ENCODE peak calls at places on chromosomes 2 and 18, in eight cellular contexts. P, C, M, L, U, Z, J and B are unnamed samples.

GRCh38 chr2:100856732-100857131 is 36.8 kb downstream of the NPAS2 start:
- DNase-seq in P (no peak), C (no peak), M (no peak), L (no peak), U (no peak), Z (no peak), J (no peak), B (no peak)

GRCh38 chr2:88834376-88834775 is 142.9 kb downstream of the RPIA start:
- DNase-seq in P (no peak), C (no peak), M (no peak), L (no peak), U (no peak), Z (no peak), J (no peak), B (no peak)

GRCh38 chr18:741931-742512 is 29.6 kb upstream of the ENOSF1 start:
- DNase-seq in P (peak; percentile 2), C (no peak), M (peak; percentile 30), L (peak; percentile 53), U (peak; percentile 68), Z (peak; percentile 58), J (no peak), B (no peak)

GRCh38 chr2:27356056-27356381 is 545 bp downstream of the GTF3C2 start:
- DNase-seq in P (peak; percentile 41), C (peak; percentile 53), M (peak; percentile 29), L (peak; percentile 54), U (peak; percentile 65), Z (no peak), J (peak; percentile 74), B (no peak)

GRCh38 chr2:65708129-65708528 is 275.7 kb upstream of the SPRED2 start:
- DNase-seq in P (no peak), C (no peak), M (no peak), L (peak; percentile 21), U (no peak), Z (no peak), J (no peak), B (no peak)

GRCh38 chr18:22300665-22301636 is 116.8 kb downstream of the CTAGE1 start:
- DNase-seq in P (no peak), C (no peak), M (no peak), L (peak; percentile 26), U (no peak), Z (no peak), J (no peak), B (no peak)

GRCh38 chr18:79156330-79156729 is 87.1 kb downstream of the ATP9B start:
- DNase-seq in P (no peak), C (no peak), M (no peak), L (no peak), U (no peak), Z (no peak), J (no peak), B (no peak)

GRCh38 chr2:198488964-198489363 is 684.6 kb downstream of the PLCL1 start:
- DNase-seq in P (no peak), C (no peak), M (no peak), L (no peak), U (no peak), Z (no peak), J (no peak), B (no peak)

GRCh38 chr18:13726972-13727331 is 479 bp downstream of the RNMT start:
- DNase-seq in P (no peak), C (no peak), M (no peak), L (no peak), U (peak; percentile 35), Z (no peak), J (peak; percentile 83), B (no peak)

GRCh38 chr18:75350440-75350839 is 77.1 kb downstream of the SMIM21 start:
- DNase-seq in P (no peak), C (no peak), M (no peak), L (peak; percentile 33), U (no peak), Z (no peak), J (no peak), B (no peak)

GRCh38 chr2:233814063-233814435 is 35.9 kb downstream of the MROH2A start:
- DNase-seq in P (no peak), C (no peak), M (no peak), L (no peak), U (no peak), Z (peak; percentile 33), J (no peak), B (no peak)

GRCh38 chr2:95285542-95285932 is 11.3 kb downstream of the PROM2 start:
- DNase-seq in P (no peak), C (no peak), M (no peak), L (no peak), U (no peak), Z (no peak), J (no peak), B (no peak)